ENCODE peak calls at places on chromosome 10, in nine cellular contexts. P, N, Q, E, W, S, T, M and X are unnamed samples.

GRCh38 chr10:62548686-62549085 is 174.5 kb downstream of the ZNF365 start:
- DNase-seq in E (no peak), N (no peak), W (no peak), S (peak), T (no peak), P (no peak), M (no peak), Q (no peak), X (no peak)

GRCh38 chr10:36114141-36114540 is 472.0 kb upstream of the FZD8 start:
- DNase-seq in E (no peak), W (no peak), T (no peak), S (no peak), P (no peak), M (no peak), N (peak), Q (no peak), X (no peak)

GRCh38 chr10:123674741-123675140 is 8.6 kb downstream of the GPR26 start:
- DNase-seq in N (no peak), T (no peak), E (no peak), M (no peak), W (no peak), S (no peak), P (no peak), Q (no peak), X (no peak)

GRCh38 chr10:30127120-30127541 is 67.7 kb upstream of the JCAD start:
- DNase-seq in Q (no peak), W (no peak), M (peak), P (no peak), T (no peak), S (peak), N (no peak), E (no peak), X (no peak)

GRCh38 chr10:126014309-126014708 is 117.9 kb downstream of the FANK1 start:
- DNase-seq in P (no peak), E (no peak), W (no peak), N (peak), S (peak), T (no peak), M (peak), Q (no peak), X (no peak)

GRCh38 chr10:47325303-47326291 is 3.3 kb downstream of the GDF2 start:
- DNase-seq in W (no peak), M (no peak), T (no peak), Q (no peak), N (no peak), P (no peak), E (no peak), S (no peak), X (peak)

GRCh38 chr10:33365871-33366411 is 31.5 kb upstream of the NRP1 start:
- DNase-seq in P (no peak), T (no peak), W (peak), S (peak), Q (no peak), M (peak), E (no peak), N (peak), X (no peak)

GRCh38 chr10:99358101-99358500 is 28.9 kb downstream of the CNNM1 start:
- DNase-seq in N (no peak), Q (no peak), P (no peak), W (no peak), T (no peak), M (no peak), S (no peak), E (no peak), X (no peak)

GRCh38 chr10:113021268-113022028 is 71.4 kb downstream of the TCF7L2 start:
- DNase-seq in S (no peak), P (no peak), M (no peak), W (no peak), E (no peak), N (no peak), T (no peak), Q (no peak), X (no peak)

GRCh38 chr10:80455461-80456345 is 1.6 kb downstream of the TSPAN14 start:
- DNase-seq in T (no peak), N (no peak), M (no peak), S (no peak), W (no peak), Q (no peak), P (no peak), E (no peak), X (no peak)

GRCh38 chr10:69179089-69179742 is 818 bp upstream of the SUPV3L1 start:
- DNase-seq in S (peak), T (no peak), P (peak), N (no peak), M (no peak), W (peak), E (no peak), Q (no peak), X (no peak)

GRCh38 chr10:48480397-48481374 is 124.2 kb downstream of the ARHGAP22 start:
- DNase-seq in M (no peak), S (no peak), W (no peak), E (no peak), P (no peak), Q (peak), N (no peak), T (no peak), X (peak)

GRCh38 chr10:13518076-13518692 is 10.6 kb downstream of the BEND7 start:
- DNase-seq in E (no peak), P (no peak), W (no peak), S (no peak), M (peak), T (no peak), Q (no peak), N (no peak), X (no peak)

GRCh38 chr10:69375307-69376151 is 41.2 kb downstream of the TACR2 start:
- DNase-seq in E (peak), P (peak), M (peak), Q (no peak), N (no peak), T (no peak), W (no peak), S (peak), X (no peak)